ENCODE peak calls at places on chromosome 2, in four cellular contexts. O, S, K and X are unnamed samples.
A peak's percentile ranks its signal among the peaks of the same experiment; 100 is the strongest.

GRCh38 chr2:191245869-191246531 is 796 bp downstream of the MYO1B start:
- DNase-seq in K (no peak), S (peak; percentile 88), O (peak; percentile 84), X (no peak)

GRCh38 chr2:25323042-25323514 is 18.6 kb downstream of the DNMT3A start:
- DNase-seq in K (no peak), O (no peak), S (peak; percentile 32), X (no peak)

GRCh38 chr2:101401316-101401660 is 14.0 kb upstream of the CREG2 start:
- DNase-seq in S (no peak), O (no peak), K (no peak), X (no peak)

GRCh38 chr2:140128909-140129308 is 1348.7 kb upstream of the NXPH2 start:
- DNase-seq in O (no peak), K (no peak), S (no peak), X (no peak)

GRCh38 chr2:218959141-218959731 is at the start of gene CDK5R2:
- DNase-seq in K (peak; percentile 70), S (peak; percentile 85), O (peak; percentile 88), X (no peak)

GRCh38 chr2:96271995-96272394 is 6.0 kb downstream of the CIAO1 start:
- DNase-seq in K (no peak), S (no peak), O (no peak), X (no peak)

GRCh38 chr2:106032676-106033075 is 161.4 kb downstream of the UXS1 start:
- DNase-seq in O (no peak), S (no peak), K (no peak), X (no peak)

GRCh38 chr2:132542953-132543569 is 126.5 kb downstream of the GPR39 start:
- DNase-seq in S (no peak), K (no peak), O (no peak), X (peak; percentile 38)

GRCh38 chr2:200000444-200001163 is 45.2 kb downstream of the MAIP1 start:
- DNase-seq in O (no peak), K (no peak), S (no peak), X (no peak)

GRCh38 chr2:18645315-18645714 is 55.9 kb upstream of the NT5C1B start:
- DNase-seq in O (no peak), S (no peak), K (no peak), X (no peak)

GRCh38 chr2:214604861-214605260 is 194.0 kb downstream of the VWC2L start:
- DNase-seq in K (no peak), S (no peak), O (no peak), X (no peak)

GRCh38 chr2:74849228-74849892 is 15.4 kb downstream of the HK2 start:
- DNase-seq in S (peak; percentile 84), O (peak; percentile 70), K (peak; percentile 73), X (no peak)

GRCh38 chr2:134289225-134289624 is 35.4 kb downstream of the MGAT5 start:
- DNase-seq in O (no peak), K (no peak), S (no peak), X (no peak)

GRCh38 chr2:40315684-40316083 is 136.2 kb downstream of the SLC8A1 start:
- DNase-seq in S (no peak), K (no peak), O (no peak), X (no peak)

GRCh38 chr2:78977661-78978145 is 47.8 kb upstream of the REG3G start:
- DNase-seq in K (peak; percentile 63), O (no peak), S (no peak), X (no peak)

GRCh38 chr2:111119004-111119846 is 1.5 kb upstream of the BCL2L11 start:
- DNase-seq in S (peak; percentile 83), O (peak; percentile 67), K (no peak), X (no peak)

GRCh38 chr2:168732506-168732905 is 69.9 kb upstream of the NOSTRIN start:
- DNase-seq in S (no peak), O (no peak), K (no peak), X (no peak)

GRCh38 chr2:124664363-124664762 is 639.3 kb downstream of the CNTNAP5 start:
- DNase-seq in O (no peak), K (no peak), S (no peak), X (no peak)

GRCh38 chr2:190827720-190828119 is 52.9 kb upstream of the GLS start:
- DNase-seq in S (no peak), O (no peak), K (no peak), X (no peak)

GRCh38 chr2:204655101-204655500 is 109.8 kb downstream of the PARD3B start:
- DNase-seq in S (no peak), K (no peak), O (no peak), X (no peak)

DNA sequence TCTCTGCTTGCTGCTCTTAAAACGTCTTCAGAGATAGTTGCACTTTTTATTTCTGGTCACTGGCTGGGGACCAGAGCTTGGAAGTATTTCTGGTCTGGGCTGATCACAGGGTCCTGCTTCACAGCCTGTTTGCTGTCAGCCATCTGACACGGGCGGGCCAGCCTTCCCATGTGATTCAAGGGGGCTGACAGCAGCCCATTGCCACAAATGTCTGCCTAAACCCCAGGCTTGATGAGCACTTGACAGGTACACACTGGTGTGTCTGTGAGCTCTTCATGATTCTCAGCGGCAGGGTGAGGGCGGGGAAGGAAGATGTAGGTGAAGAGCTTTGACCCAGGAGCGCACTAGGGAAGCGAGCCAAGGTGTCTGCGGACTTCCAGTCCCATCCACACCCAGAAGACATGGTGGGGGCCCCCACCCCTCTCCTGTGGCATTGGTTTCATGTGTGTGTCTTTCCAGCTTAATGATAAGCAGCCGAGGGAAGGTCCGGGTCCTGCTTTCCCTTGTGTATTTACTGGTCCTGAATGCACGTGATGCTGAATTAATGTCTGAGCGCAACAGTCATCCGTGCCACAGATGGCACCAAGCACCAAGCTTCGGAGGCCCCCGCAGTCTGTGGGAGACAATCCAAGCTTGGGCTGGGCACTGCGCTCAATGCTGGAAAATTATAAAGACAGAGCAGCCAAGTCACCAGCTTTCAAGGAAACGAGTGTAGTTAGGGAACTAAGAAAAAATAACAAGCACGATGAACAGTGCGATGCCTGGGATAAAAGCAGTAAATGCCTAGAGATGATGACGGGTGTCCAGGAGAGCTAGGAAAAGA is 73.3 kb downstream of the SH3BP4 start:
- DNase-seq in K (no peak), O (no peak), S (peak; percentile 61), X (no peak)
- H3K4me3 ChIP-seq in K (no peak overlapping the region), O (no peak overlapping the region), S (no peak overlapping the region), X (no peak overlapping the region)

GRCh38 chr2:38037757-38038615 is 38.0 kb downstream of the CYP1B1 start:
- DNase-seq in S (peak; percentile 79), K (peak; percentile 57), O (no peak), X (no peak)
- TF ChIP-seq CTCF in S (peak; percentile 19), K (peak; percentile 53), O (no peak), X (no peak)

DNA sequence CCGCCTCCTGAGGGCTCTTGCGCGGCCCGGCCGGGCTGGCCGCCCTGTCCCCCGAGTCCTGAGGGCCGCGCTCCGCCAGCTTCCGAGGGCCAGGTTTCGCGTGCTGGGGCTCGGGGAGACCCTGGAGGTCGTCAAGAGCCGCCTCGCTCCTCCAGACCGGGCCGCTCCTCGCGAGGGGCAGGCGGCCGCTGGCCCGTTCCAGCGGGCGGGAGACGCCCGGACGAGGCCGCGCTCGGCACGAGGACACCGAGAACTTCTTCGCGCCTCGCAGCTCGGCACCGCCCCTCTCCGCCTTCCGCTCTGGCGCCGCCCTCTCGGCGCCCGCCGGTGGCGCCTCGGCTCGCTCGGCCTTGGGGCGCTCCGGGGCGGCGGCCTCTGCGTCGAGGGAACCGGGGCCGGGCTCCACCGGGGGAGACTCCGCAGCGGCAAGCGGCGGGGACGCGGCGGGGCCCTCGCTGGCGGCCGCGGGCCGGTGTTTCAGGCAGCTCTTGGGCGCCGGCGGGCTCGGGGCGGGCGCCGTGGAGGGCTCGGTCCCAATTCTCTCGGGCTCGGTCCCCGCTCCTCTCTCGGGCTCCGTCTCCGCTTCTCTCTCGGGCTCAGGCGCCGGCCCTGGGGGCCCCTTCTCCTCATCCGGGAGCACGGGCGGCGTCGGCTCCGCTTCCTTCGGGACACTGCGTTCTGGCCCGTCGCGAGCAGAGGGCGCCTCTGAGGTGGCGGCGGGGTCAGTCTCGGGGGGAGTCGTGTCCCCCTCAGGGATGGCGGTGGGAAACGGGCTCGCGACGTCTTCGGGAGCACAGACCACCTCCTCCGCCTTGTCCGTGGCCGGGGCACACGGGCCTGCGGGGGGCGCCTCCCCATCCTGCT is 91.6 kb upstream of the MGAT4A start:
- DNase-seq in S (peak; percentile 95), O (no peak), K (no peak), X (peak; percentile 76)
- H3K4me3 ChIP-seq in S (peak overlapping the region; percentile 21), O (peak overlapping the region; percentile 19), K (no peak overlapping the region), X (peak overlapping the region; percentile 74)

DNA sequence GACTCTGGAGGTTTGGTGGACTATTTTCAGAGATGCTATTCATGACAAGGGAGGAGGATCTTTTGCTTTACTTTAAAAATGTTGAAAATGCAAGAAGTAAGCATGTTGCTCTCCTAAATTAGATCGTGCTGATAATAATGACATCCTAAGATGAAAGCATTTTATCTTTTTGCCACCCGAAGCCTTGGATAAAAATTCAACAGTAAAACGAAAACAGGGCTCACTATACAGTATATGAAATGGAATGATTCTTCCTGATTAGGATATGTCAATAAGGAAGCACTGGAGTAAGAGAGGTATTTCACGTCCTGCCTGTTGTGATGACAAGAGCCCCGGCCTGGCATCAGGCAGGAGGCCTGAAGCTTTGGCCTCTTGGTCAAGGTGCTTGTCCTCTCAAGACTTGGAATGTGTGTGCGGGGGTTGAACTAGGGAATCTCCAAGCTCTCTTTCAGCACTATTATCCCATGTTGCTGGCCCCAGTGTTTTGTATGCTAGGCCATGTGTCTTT is 306.0 kb downstream of the MTX2 start:
- DNase-seq in O (no peak), K (no peak), S (no peak), X (no peak)
- TF ChIP-seq CTCF in O (no peak), K (no peak), S (no peak), X (no peak)

GRCh38 chr2:174750923-174751441 is 13.3 kb downstream of the CHRNA1 start:
- DNase-seq in S (no peak), K (peak; percentile 30), O (no peak), X (no peak)
- H3K4me3 ChIP-seq in S (no peak overlapping the region), K (no peak overlapping the region), O (no peak overlapping the region), X (no peak overlapping the region)